ENCODE peak calls at places on chromosomes 6 and 20, in eight cellular contexts. C is cerebellum; Z is A549; G is astrocyte; W is effector memory CD8-positive, alpha-beta T cell; I is ELF-1; T is renal cortical epithelial cell; V is posterior cingulate gyrus. N is an unnamed sample.

GRCh38 chr6:12735786-12736185 is 19.2 kb downstream of the PHACTR1 start:
- DNase-seq in T (peak), C (no peak), W (no peak), I (no peak), G (no peak), V (no peak), Z (no peak), N (no peak)

GRCh38 chr6:101117397-101118185 is 236.5 kb upstream of the ASCC3 start:
- DNase-seq in Z (no peak), G (no peak), V (peak), C (peak), T (no peak), W (no peak), I (peak), N (no peak)

GRCh38 chr20:53578492-53579222 is 15.0 kb downstream of the ZNF217 start:
- DNase-seq in C (peak), W (peak), T (peak), Z (peak), V (no peak), G (peak), I (peak), N (peak)

GRCh38 chr6:82073484-82073883 is 174.1 kb downstream of the IBTK start:
- DNase-seq in W (no peak), V (no peak), I (no peak), C (no peak), G (no peak), T (no peak), Z (no peak), N (no peak)

GRCh38 chr20:47618479-47618878 is 116.8 kb downstream of the NCOA3 start:
- DNase-seq in W (no peak), Z (no peak), G (no peak), T (no peak), V (no peak), C (no peak), I (no peak), N (no peak)

GRCh38 chr20:47719625-47720024 is 65.7 kb downstream of the SULF2 start:
- DNase-seq in C (no peak), I (no peak), Z (no peak), V (no peak), W (no peak), T (no peak), G (peak), N (no peak)

GRCh38 chr6:72788188-72788587 is 166.3 kb downstream of the KCNQ5 start:
- DNase-seq in V (no peak), I (no peak), G (peak), T (peak), C (no peak), W (no peak), Z (peak), N (no peak)

GRCh38 chr6:168279403-168279935 is 40.1 kb downstream of the DACT2 start:
- DNase-seq in Z (no peak), I (no peak), V (no peak), C (no peak), T (no peak), G (no peak), W (no peak), N (no peak)

GRCh38 chr6:151036869-151037680 is 171.6 kb downstream of the MTHFD1L start:
- DNase-seq in T (peak), G (peak), C (no peak), W (no peak), V (no peak), Z (no peak), I (no peak), N (no peak)

GRCh38 chr6:79634491-79634890 is 3.4 kb downstream of the SH3BGRL2 start:
- DNase-seq in W (no peak), Z (no peak), C (no peak), G (no peak), V (no peak), T (no peak), I (no peak), N (no peak)

GRCh38 chr6:51541847-51542246 is 545.6 kb downstream of the PKHD1 start:
- DNase-seq in V (no peak), G (no peak), I (no peak), T (peak), C (no peak), W (no peak), Z (no peak), N (no peak)

GRCh38 chr6:108825326-108825725 is 22.9 kb upstream of the ARMC2 start:
- DNase-seq in G (no peak), V (no peak), W (no peak), T (no peak), Z (no peak), I (no peak), C (no peak), N (no peak)

GRCh38 chr6:121482004-121482693 is 46.7 kb downstream of the GJA1 start:
- DNase-seq in G (peak), Z (peak), W (no peak), V (no peak), I (no peak), T (peak), C (no peak), N (no peak)

GRCh38 chr6:122323361-122323760 is 76.1 kb upstream of the HSF2 start:
- DNase-seq in I (no peak), Z (no peak), V (no peak), W (no peak), T (no peak), C (no peak), G (no peak), N (no peak)

GRCh38 chr6:50713977-50714486 is 706 bp downstream of the TFAP2D start:
- DNase-seq in Z (no peak), G (no peak), C (no peak), T (no peak), W (no peak), I (no peak), V (no peak), N (no peak)

GRCh38 chr6:161557333-161558107 is 283.7 kb upstream of the AGPAT4 start:
- DNase-seq in W (no peak), Z (no peak), G (no peak), V (no peak), C (no peak), I (peak), T (no peak), N (no peak)

GRCh38 chr20:1632228-1632577 is 12.4 kb upstream of the SIRPB1 start:
- DNase-seq in Z (no peak), V (no peak), G (no peak), T (no peak), I (no peak), W (no peak), C (no peak), N (no peak)

GRCh38 chr20:43744966-43745733 is 18.3 kb upstream of the GTSF1L start:
- DNase-seq in C (no peak), I (peak), Z (no peak), V (no peak), W (no peak), G (no peak), T (peak), N (no peak)

GRCh38 chr6:110351546-110351945 is 6.6 kb downstream of the METTL24 start:
- DNase-seq in Z (no peak), G (no peak), C (no peak), T (no peak), V (no peak), W (no peak), I (no peak), N (no peak)